ENCODE peak calls at places on chromosomes 16 and 17, in four cellular contexts. Q is SK-N-MC, V is T-helper 1 cell, L is A549. D is an unnamed sample.

GRCh38 chr16:11016524-11016988 is 72.2 kb downstream of the CLEC16A start:
- DNase-seq in L (peak), Q (no peak), V (no peak), D (no peak)

GRCh38 chr17:75908201-75908600 is 3.5 kb upstream of the MRPL38 start:
- DNase-seq in V (no peak), L (no peak), Q (no peak), D (no peak)

GRCh38 chr17:50922107-50922506 is 56.0 kb upstream of the TOB1 start:
- DNase-seq in Q (no peak), V (no peak), L (no peak), D (peak)

GRCh38 chr16:61366006-61366405 is 670.2 kb downstream of the CDH8 start:
- DNase-seq in V (no peak), L (peak), Q (no peak), D (no peak)

GRCh38 chr17:75044716-75045115 is 2.1 kb downstream of the ATP5PD start:
- DNase-seq in L (no peak), Q (no peak), V (no peak), D (no peak)

GRCh38 chr17:76452646-76453430 is at the start of gene UBE2O:
- DNase-seq in V (peak), L (peak), Q (no peak), D (peak)

GRCh38 chr16:56355786-56356275 is 69.5 kb downstream of the AMFR start:
- DNase-seq in V (no peak), L (no peak), Q (no peak), D (no peak)

GRCh38 chr17:40912506-40913220 is 24.8 kb downstream of the KRT23 start:
- DNase-seq in Q (no peak), V (no peak), L (no peak), D (no peak)

GRCh38 chr17:76492989-76493501 is 8.2 kb downstream of the RHBDF2 start:
- DNase-seq in V (no peak), L (no peak), Q (no peak), D (no peak)

GRCh38 chr17:44137891-44138709 is 3.6 kb upstream of the HROB start:
- DNase-seq in Q (peak), V (peak), L (peak), D (peak)

GRCh38 chr16:20910781-20911321 is 10.3 kb downstream of the LYRM1 start:
- DNase-seq in V (no peak), Q (no peak), L (peak), D (peak)

GRCh38 chr16:2151188-2152091 is 3.0 kb downstream of the RAB26 start:
- DNase-seq in Q (no peak), L (peak), V (no peak), D (peak)

GRCh38 chr16:24518498-24518897 is 20.9 kb upstream of the RBBP6 start:
- DNase-seq in Q (no peak), V (no peak), L (no peak), D (no peak)